ENCODE peak calls at places on chromosomes 11 and 22, in five cellular contexts. K is Peyer's patch, E is spleen, H is H1, W is heart left ventricle. C is an unnamed sample.

GRCh38 chr22:40746428-40747220 is 67.3 kb downstream of the MCHR1 start:
- DNase-seq in E (no peak), W (no peak), K (no peak), H (no peak), C (no peak)

GRCh38 chr11:126634963-126635362 is 279.5 kb downstream of the ST3GAL4 start:
- DNase-seq in K (no peak), E (no peak), H (no peak), W (no peak), C (no peak)

GRCh38 chr22:30036656-30037055 is 43.6 kb upstream of the HORMAD2 start:
- DNase-seq in W (no peak), H (no peak), K (no peak), E (no peak), C (no peak)

GRCh38 chr22:50570861-50571260 is 7.4 kb downstream of the CPT1B start:
- DNase-seq in K (no peak), H (no peak), E (no peak), W (no peak), C (no peak)

GRCh38 chr22:50506611-50507420 is 686 bp downstream of the LMF2 start:
- DNase-seq in E (peak; percentile 91), K (no peak), W (no peak), H (peak; percentile 53), C (peak; percentile 87)

GRCh38 chr22:22681221-22681739 is 36.9 kb downstream of the GGTLC2 start:
- DNase-seq in H (no peak), W (no peak), E (no peak), K (no peak), C (no peak)

GRCh38 chr11:126645206-126645605 is 289.7 kb downstream of the ST3GAL4 start:
- DNase-seq in E (no peak), K (no peak), W (no peak), H (no peak), C (no peak)

GRCh38 chr22:37218771-37219411 is 6.6 kb upstream of the SSTR3 start:
- DNase-seq in H (no peak), W (no peak), K (peak; percentile 82), E (peak; percentile 78), C (no peak)

GRCh38 chr22:27875951-27876350 is 43.1 kb downstream of the PITPNB start:
- DNase-seq in H (no peak), W (no peak), K (no peak), E (no peak), C (no peak)

GRCh38 chr22:33748714-33749113 is 171.6 kb downstream of the LARGE1 start:
- DNase-seq in K (no peak), H (no peak), W (no peak), E (no peak), C (no peak)

GRCh38 chr11:61516675-61517516 is 8.3 kb downstream of the LRRC10B start:
- DNase-seq in K (peak; percentile 21), E (peak; percentile 83), H (peak; percentile 96), W (no peak), C (no peak)

GRCh38 chr22:49959782-49960158 is 802 bp upstream of the PIM3 start:
- DNase-seq in H (no peak), E (no peak), W (no peak), K (no peak), C (no peak)

GRCh38 chr22:36585841-36586240 is 56.9 kb upstream of the EIF3D start:
- DNase-seq in E (peak; percentile 44), K (no peak), H (no peak), W (no peak), C (no peak)

GRCh38 chr11:16841481-16841880 is 103.0 kb downstream of the C11orf58 start:
- DNase-seq in W (no peak), K (no peak), E (no peak), H (no peak), C (no peak)

GRCh38 chr11:47399860-47400812 is 8.3 kb upstream of the SLC39A13 start:
- DNase-seq in H (no peak), W (peak; percentile 45), E (peak; percentile 92), K (peak; percentile 76), C (peak; percentile 51)
- TF ChIP-seq POLR2A in H (peak; percentile 32), W (peak; percentile 48), E (no peak), K (no peak), C (peak; percentile 21)

DNA sequence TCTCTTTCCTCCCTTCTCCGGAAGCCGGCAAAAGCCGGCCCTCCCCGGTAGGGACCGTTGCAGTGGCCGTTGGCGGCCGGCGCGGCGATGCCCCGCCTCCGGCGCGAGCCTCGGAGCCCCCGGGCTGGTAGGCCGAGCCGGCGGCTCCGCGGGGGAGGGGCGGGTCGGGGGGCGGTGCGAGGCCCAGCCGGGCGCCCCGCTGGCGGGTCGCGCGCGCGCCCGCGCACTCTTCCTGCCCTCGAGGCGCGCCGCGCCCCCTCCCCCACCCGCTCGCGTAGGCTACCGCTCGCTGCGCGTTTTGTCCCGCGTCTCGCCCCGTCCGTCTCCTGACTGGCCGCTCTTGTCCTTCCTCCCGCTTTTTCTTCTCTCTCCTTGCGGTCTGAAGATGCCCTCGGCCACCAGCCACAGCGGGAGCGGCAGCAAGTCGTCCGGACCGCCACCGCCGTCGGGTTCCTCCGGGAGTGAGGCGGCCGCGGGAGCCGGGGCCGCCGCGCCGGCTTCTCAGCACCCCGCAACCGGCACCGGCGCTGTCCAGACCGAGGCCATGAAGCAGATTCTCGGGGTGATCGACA is 591 bp downstream of the CAPRIN1 start:
- DNase-seq in E (peak; percentile 98), W (peak; percentile 96), H (peak; percentile 91), K (peak; percentile 91), C (peak; percentile 92)
- H3K4me3 ChIP-seq in E (peak overlapping the region; percentile 99), W (peak overlapping the region; percentile 93), H (peak overlapping the region; percentile 93), K (peak overlapping the region; percentile 99), C (peak overlapping the region; percentile 99)

DNA sequence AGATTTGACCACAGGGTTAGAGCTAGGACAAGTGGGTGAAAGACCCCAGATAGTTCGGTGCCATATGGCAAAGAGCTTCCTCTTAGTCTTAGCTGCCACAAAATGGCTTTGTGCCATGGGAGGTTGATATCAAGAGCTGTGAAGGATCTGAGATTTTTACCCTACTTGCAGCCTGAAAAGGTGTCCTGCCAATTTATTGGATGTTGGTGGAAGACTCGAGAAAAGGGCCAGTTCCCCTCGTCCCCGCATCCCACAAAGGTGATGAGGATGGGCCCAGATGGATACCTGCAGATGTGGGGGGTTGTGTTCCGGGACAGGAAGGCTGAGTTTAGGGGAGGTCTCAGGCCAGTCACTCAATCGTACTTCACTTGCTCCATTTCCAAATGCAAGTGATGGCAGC is 27.2 kb downstream of the YDJC start:
- DNase-seq in H (no peak), K (no peak), E (no peak), W (no peak), C (no peak)
- TF ChIP-seq POLR2A in H (no peak), K (no peak), E (no peak), W (no peak), C (no peak)

GRCh38 chr11:10991372-10991771 is 133.5 kb upstream of the ZBED5 start:
- DNase-seq in K (no peak), E (no peak), H (no peak), W (no peak), C (no peak)
- H3K4me3 ChIP-seq in K (no peak overlapping the region), E (no peak overlapping the region), H (no peak overlapping the region), W (no peak overlapping the region), C (no peak overlapping the region)

C was measured in upper lobe of left lung.